ENCODE peak calls at places on chromosomes 5 and 9, in five cellular contexts. H, C, D, G and Y are unnamed samples.

GRCh38 chr9:120933310-120934044 is 6.9 kb upstream of the TRAF1 start:
- DNase-seq in H (no peak), C (peak), D (no peak), G (no peak), Y (no peak)

GRCh38 chr5:150458819-150459557 is 9.4 kb upstream of the RPS14 start:
- DNase-seq in H (peak), C (no peak), D (peak), G (peak), Y (peak)

GRCh38 chr9:134671341-134672113 is 29.9 kb downstream of the COL5A1 start:
- DNase-seq in H (no peak), C (no peak), D (no peak), G (no peak), Y (no peak)

GRCh38 chr9:126275386-126276001 is 51.1 kb upstream of the MVB12B start:
- DNase-seq in H (no peak), C (no peak), D (no peak), G (no peak), Y (no peak)

GRCh38 chr5:173933901-173934300 is 45.8 kb downstream of the CPEB4 start:
- DNase-seq in H (no peak), C (no peak), D (no peak), G (no peak), Y (no peak)

GRCh38 chr9:38227061-38227540 is 158.1 kb upstream of the SHB start:
- DNase-seq in H (peak), C (peak), D (peak), G (peak), Y (peak)

GRCh38 chr9:98132806-98133631 is 14.0 kb upstream of the TRIM14 start:
- DNase-seq in H (no peak), C (no peak), D (no peak), G (no peak), Y (no peak)

GRCh38 chr5:167643616-167644015 is 647.8 kb upstream of the WWC1 start:
- DNase-seq in H (no peak), C (no peak), D (no peak), G (no peak), Y (no peak)

GRCh38 chr9:128304151-128304970 is 17.9 kb downstream of the TRUB2 start:
- DNase-seq in H (no peak), C (no peak), D (no peak), G (no peak), Y (no peak)

GRCh38 chr5:142686968-142687367 is 1.1 kb upstream of the FGF1 start:
- DNase-seq in H (no peak), C (no peak), D (no peak), G (no peak), Y (no peak)

GRCh38 chr5:143610946-143611345 is 201.0 kb upstream of the HMHB1 start:
- DNase-seq in H (no peak), C (no peak), D (no peak), G (no peak), Y (no peak)

GRCh38 chr5:79518718-79519117 is 4.8 kb upstream of the HOMER1 start:
- DNase-seq in H (no peak), C (no peak), D (no peak), G (no peak), Y (no peak)

GRCh38 chr9:37902804-37903580 is 935 bp downstream of the SLC25A51 start:
- DNase-seq in H (peak), C (no peak), D (peak), G (no peak), Y (no peak)

GRCh38 chr9:114176601-114177295 is 21.4 kb downstream of the COL27A1 start:
- DNase-seq in H (no peak), C (no peak), D (no peak), G (no peak), Y (no peak)

GRCh38 chr9:92650839-92651621 is 18.9 kb downstream of the IPPK start:
- DNase-seq in H (no peak), C (no peak), D (no peak), G (no peak), Y (no peak)

GRCh38 chr9:127366594-127366993 is 30.4 kb upstream of the SLC2A8 start:
- DNase-seq in H (no peak), C (no peak), D (no peak), G (no peak), Y (no peak)

GRCh38 chr5:113215401-113216060 is 219.3 kb downstream of the TSSK1B start:
- DNase-seq in H (no peak), C (no peak), D (no peak), G (no peak), Y (no peak)

GRCh38 chr9:35675732-35676392 is 2.1 kb downstream of the CA9 start:
- DNase-seq in H (no peak), C (no peak), D (no peak), G (peak), Y (no peak)

GRCh38 chr9:89879711-89880110 is 274.9 kb downstream of the GADD45G start:
- DNase-seq in H (no peak), C (no peak), D (no peak), G (peak), Y (no peak)

GRCh38 chr5:27387535-27388073 is 349.2 kb upstream of the CDH9 start:
- DNase-seq in H (no peak), C (no peak), D (no peak), G (no peak), Y (no peak)

GRCh38 chr5:151078490-151079262 is 2.2 kb downstream of the TNIP1 start:
- DNase-seq in H (no peak), C (no peak), D (no peak), G (no peak), Y (no peak)

GRCh38 chr5:59401637-59402036 is 491.9 kb downstream of the PDE4D start:
- DNase-seq in H (no peak), C (no peak), D (no peak), G (no peak), Y (no peak)

GRCh38 chr9:126638571-126639132 is 24.9 kb downstream of the LMX1B start:
- DNase-seq in H (no peak), C (no peak), D (no peak), G (peak), Y (no peak)

GRCh38 chr5:106171708-106172107 is 1499.0 kb downstream of the EFNA5 start:
- DNase-seq in H (no peak), C (no peak), D (no peak), G (no peak), Y (no peak)

GRCh38 chr9:426264-426663 is 211.6 kb downstream of the DOCK8 start:
- DNase-seq in H (no peak), C (no peak), D (no peak), G (no peak), Y (no peak)

GRCh38 chr5:172864161-172864560 is 30.1 kb downstream of the ERGIC1 start:
- DNase-seq in H (no peak), C (no peak), D (no peak), G (no peak), Y (no peak)

GRCh38 chr9:72442212-72442607 is 77.2 kb upstream of the ZFAND5 start:
- DNase-seq in H (peak), C (no peak), D (no peak), G (no peak), Y (peak)

GRCh38 chr5:172223901-172224873 is 30.2 kb downstream of the EFCAB9 start:
- DNase-seq in H (no peak), C (peak), D (no peak), G (no peak), Y (no peak)

GRCh38 chr5:80181618-80182211 is 74.1 kb downstream of the SERINC5 start:
- DNase-seq in H (peak), C (no peak), D (peak), G (no peak), Y (peak)

DNA sequence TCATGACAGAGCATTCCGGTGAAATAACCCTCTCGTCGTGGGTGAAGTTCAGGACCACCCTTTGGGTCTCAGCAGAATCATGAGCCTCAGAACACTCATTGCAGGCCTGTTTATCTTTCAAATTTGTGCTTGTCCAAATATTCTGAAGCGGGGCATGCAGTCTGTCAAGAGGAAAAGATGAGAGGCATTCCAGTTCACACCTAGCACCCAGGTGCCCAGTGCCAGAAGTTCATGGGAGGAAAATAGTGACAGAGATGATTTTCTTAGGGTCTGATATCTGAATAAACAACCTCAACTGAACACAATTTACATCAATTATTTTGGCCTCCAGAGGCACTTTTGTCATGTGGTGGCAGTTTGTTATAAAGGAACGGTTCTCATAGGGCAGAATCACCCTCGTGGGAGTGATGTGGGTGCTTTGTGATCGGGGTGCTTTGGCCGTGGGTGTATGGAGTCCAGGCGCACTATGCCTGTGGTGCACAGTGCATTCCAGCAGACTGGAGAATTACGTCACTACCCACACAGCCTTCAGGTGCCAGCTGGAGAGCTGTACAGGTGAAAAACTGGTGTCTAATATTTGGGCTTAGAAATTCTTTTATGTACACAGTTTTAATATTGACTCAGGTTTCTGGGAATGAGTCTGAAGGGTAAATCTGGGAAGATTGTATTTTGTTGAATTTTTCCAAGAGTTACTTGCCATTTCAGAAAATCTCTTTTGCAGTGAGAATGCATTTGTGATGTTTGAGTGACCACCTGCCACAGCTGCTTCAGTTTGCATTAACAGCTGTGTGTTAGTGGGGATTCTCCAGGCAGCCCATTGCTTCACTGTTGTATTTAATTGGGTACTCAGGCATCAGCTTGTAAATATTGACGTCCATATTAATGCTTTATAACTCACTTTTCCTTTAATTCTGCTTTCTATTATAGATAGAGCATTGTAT is 289.3 kb downstream of the FANCC start:
- DNase-seq in H (peak), C (no peak), D (no peak), G (no peak), Y (peak)
- H3K4me3 ChIP-seq in H (no peak), C (no peak), D (no peak), G (no peak), Y (no peak)

GRCh38 chr9:15461056-15461455 is 38.4 kb downstream of the SNAPC3 start:
- DNase-seq in H (no peak), C (no peak), D (no peak), G (no peak), Y (no peak)
- TF ChIP-seq KDM1A in H (no peak), C (no peak), D (no peak), G (no peak), Y (no peak)

GRCh38 chr9:123371228-123371584 is 15.2 kb downstream of the CRB2 start:
- DNase-seq in H (no peak), C (no peak), D (no peak), G (no peak), Y (no peak)
- H3K27ac ChIP-seq in H (no peak), C (no peak), D (no peak), G (no peak), Y (no peak)

GRCh38 chr9:111036068-111036789 is 2.0 kb downstream of the LPAR1 start:
- DNase-seq in H (no peak), C (no peak), D (no peak), G (peak), Y (peak)
- H3K4me3 ChIP-seq in H (no peak), C (no peak), D (no peak), G (peak), Y (peak)

GRCh38 chr9:26324787-26325186 is 567.8 kb downstream of the CAAP1 start:
- DNase-seq in H (no peak), C (no peak), D (no peak), G (no peak), Y (no peak)

GRCh38 chr9:26319859-26320258 is 572.7 kb downstream of the CAAP1 start:
- DNase-seq in H (no peak), C (no peak), D (no peak), G (no peak), Y (no peak)

GRCh38 chr9:26326473-26327044 is 566.0 kb downstream of the CAAP1 start:
- DNase-seq in H (peak), C (peak), D (no peak), G (peak), Y (peak)

GRCh38 chr9:26321935-26322334 is 570.7 kb downstream of the CAAP1 start:
- DNase-seq in H (no peak), C (no peak), D (no peak), G (no peak), Y (no peak)
- TF ChIP-seq KDM1A in H (no peak), C (no peak), D (no peak), G (no peak), Y (no peak)

GRCh38 chr5:141558150-141558549 is 60.6 kb downstream of the DIAPH1 start:
- DNase-seq in H (no peak), C (no peak), D (no peak), G (no peak), Y (no peak)
- H3K27ac ChIP-seq in H (no peak), C (no peak), D (peak), G (no peak), Y (no peak)